ENCODE peak calls at places on chromosomes 12 and 14, in nine cellular contexts. P is lower leg skin, J is right lobe of liver, G is H54, B is heart left ventricle, F is GM12878, D is tibial nerve, A is IMR-90, W is ovary. U is an unnamed sample.

GRCh38 chr14:32350020-32350419 is 20.9 kb downstream of the AKAP6 start:
- DNase-seq in W (no peak), J (no peak), G (no peak), A (no peak), P (no peak), F (peak; percentile 17), B (no peak), D (no peak), U (peak; percentile 10)

GRCh38 chr12:77940566-77940965 is 109.9 kb downstream of the NAV3 start:
- DNase-seq in D (no peak), F (no peak), W (no peak), B (no peak), A (peak; percentile 61), G (no peak), P (no peak), J (no peak), U (no peak)

GRCh38 chr12:56661560-56661959 is 15.8 kb upstream of the ATP5F1B start:
- DNase-seq in P (no peak), B (no peak), D (no peak), A (no peak), W (no peak), G (no peak), F (no peak), J (no peak), U (no peak)

GRCh38 chr12:73220951-73221350 is 948.8 kb downstream of the TRHDE start:
- DNase-seq in W (no peak), P (no peak), F (no peak), B (no peak), A (no peak), D (no peak), G (no peak), J (no peak), U (no peak)

GRCh38 chr14:103105580-103106168 is 11.1 kb downstream of the EXOC3L4 start:
- DNase-seq in J (no peak), D (no peak), P (no peak), G (no peak), A (no peak), F (no peak), B (no peak), W (no peak), U (no peak)

GRCh38 chr12:49903351-49903699 is 375 bp downstream of the FAIM2 start:
- DNase-seq in F (no peak), B (no peak), A (no peak), D (no peak), G (no peak), P (no peak), J (no peak), W (peak; percentile 32), U (no peak)

GRCh38 chr14:24132061-24132685 is 1.7 kb downstream of the FITM1 start:
- DNase-seq in G (no peak), J (no peak), B (no peak), D (no peak), P (no peak), W (no peak), A (no peak), F (no peak), U (no peak)

GRCh38 chr14:100871234-100872186 is 32.0 kb downstream of the RTL1 start:
- DNase-seq in A (peak; percentile 59), P (no peak), J (no peak), F (no peak), W (peak; percentile 16), D (no peak), B (no peak), G (peak; percentile 52), U (no peak)

DNA sequence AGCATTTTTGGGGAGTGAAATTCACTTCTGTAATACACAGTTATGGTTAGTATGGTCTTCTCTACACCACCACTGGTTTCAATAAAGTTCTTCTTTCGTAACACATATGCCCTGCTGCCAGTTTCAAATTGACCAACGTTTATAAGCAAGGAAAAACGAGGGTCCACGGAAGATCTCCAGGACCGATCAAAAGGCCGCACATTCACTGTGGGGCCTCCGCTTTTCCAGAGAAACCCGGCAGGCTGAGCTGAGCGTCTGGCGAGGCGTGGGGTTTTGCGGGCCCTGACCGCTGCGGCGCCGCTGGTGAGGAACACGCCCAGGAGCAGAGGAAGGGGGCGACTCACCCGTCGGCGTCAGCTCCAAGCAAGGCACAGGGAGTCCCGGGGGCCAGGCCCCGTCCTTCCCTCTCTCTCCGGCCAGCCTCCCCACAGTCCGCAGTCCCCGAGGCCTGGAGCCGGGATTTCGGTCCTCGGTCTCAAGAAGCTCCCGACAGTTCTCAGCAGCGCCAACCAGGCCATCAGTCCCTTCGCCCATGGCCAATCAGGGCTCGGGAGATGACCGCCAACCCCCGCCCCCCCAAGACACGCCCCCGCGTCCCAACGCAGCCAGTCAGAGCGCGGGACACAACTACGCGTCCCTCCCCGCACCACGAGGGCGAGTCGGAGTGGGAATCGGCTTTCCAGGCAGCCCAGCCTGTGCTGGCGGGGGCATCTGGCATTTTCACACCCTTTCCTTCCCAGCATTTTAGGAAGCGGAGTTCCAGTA is at the start of gene MTERF2:
- DNase-seq in J (peak; percentile 95), F (peak; percentile 65), W (peak; percentile 92), G (peak; percentile 86), A (peak; percentile 90), B (peak; percentile 94), P (peak; percentile 92), D (peak; percentile 88), U (peak; percentile 86)
- TF ChIP-seq POLR2A in J (peak; percentile 89), F (peak; percentile 59), W (peak; percentile 71), G (peak; percentile 65), A (peak; percentile 77), B (no peak), P (no peak), D (peak; percentile 76), U (no peak)

GRCh38 chr14:20682127-20682434 is 2.3 kb upstream of the RNASE4 start:
- DNase-seq in G (no peak), A (no peak), B (no peak), P (no peak), F (no peak), J (no peak), W (peak; percentile 47), D (no peak), U (no peak)

GRCh38 chr14:20682435-20683124 is 1.8 kb upstream of the RNASE4 start:
- DNase-seq in D (peak; percentile 86), A (peak; percentile 92), B (peak; percentile 89), J (peak; percentile 92), W (peak; percentile 92), P (peak; percentile 89), F (no peak), G (no peak), U (peak; percentile 47)

GRCh38 chr14:20684662-20685456 is 499 bp downstream of the RNASE4 start:
- DNase-seq in A (peak; percentile 43), W (peak; percentile 60), B (no peak), P (peak; percentile 77), G (no peak), J (no peak), D (peak; percentile 69), F (no peak), U (no peak)

GRCh38 chr14:20683125-20683895 is 1.1 kb upstream of the RNASE4 start:
- DNase-seq in W (peak; percentile 79), P (peak; percentile 80), A (peak; percentile 94), D (peak; percentile 91), B (peak; percentile 84), F (peak; percentile 96), G (no peak), J (no peak), U (peak; percentile 35)

DNA sequence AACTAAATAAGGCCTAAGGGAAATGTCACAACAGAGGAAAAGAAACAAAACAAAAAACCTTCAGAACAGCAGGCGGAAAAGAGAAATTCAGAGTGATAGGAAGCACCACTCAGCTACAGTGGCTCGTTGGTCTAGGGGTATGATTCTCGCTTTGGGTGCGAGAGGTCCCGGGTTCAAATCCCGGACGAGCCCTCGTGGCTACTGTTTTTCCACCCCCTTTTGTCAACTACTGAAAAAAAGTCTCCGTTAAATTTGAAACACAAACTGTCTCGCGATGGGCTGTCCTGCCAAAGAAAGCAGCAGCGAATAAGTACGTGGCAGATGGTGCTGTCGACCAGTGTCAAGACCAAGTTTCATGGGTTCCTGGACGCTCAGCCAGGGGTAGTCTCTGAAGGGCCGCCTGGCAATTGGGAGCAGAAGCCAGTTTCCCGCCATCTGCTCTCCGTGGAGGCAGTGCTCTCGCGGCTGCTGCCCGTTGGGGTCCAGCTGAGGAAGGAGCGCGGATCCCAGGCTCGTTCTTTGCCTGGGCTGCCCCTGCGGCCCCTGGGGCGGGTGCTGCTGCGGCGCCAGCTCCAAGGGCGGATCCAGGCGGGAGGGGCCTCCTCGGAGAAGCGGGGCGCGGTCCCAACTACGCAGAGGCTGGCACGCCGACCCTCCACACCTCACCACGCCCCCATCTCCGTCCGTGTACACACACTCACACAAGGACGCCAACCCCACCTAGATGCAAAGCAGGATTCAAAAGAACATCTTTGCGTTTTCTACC is at the start of gene RNASE4:
- DNase-seq in G (no peak), F (peak; percentile 82), D (peak; percentile 93), J (peak; percentile 91), P (peak; percentile 91), W (peak; percentile 90), A (peak; percentile 93), B (peak; percentile 82), U (peak; percentile 50)
- TF ChIP-seq POLR2A in G (peak; percentile 53), F (peak; percentile 62), D (peak; percentile 64), J (peak; percentile 80), P (no peak), W (peak; percentile 60), A (peak; percentile 72), B (no peak), U (no peak)

GRCh38 chr14:22814373-22814772 is 862 bp downstream of the SLC7A7 start:
- DNase-seq in W (no peak), F (no peak), D (no peak), G (no peak), B (no peak), J (no peak), A (no peak), P (no peak), U (no peak)

GRCh38 chr14:22811752-22812151 is 3.5 kb downstream of the SLC7A7 start:
- DNase-seq in A (peak; percentile 87), W (no peak), B (no peak), P (no peak), J (no peak), F (no peak), G (no peak), D (no peak), U (no peak)

GRCh38 chr14:22812744-22813143 is 2.5 kb downstream of the SLC7A7 start:
- DNase-seq in D (no peak), J (no peak), P (no peak), G (no peak), W (no peak), B (no peak), A (no peak), F (no peak), U (no peak)

GRCh38 chr14:22813145-22813544 is 2.1 kb downstream of the SLC7A7 start:
- DNase-seq in G (no peak), W (no peak), P (no peak), J (no peak), A (no peak), B (no peak), F (no peak), D (no peak), U (no peak)

DNA sequence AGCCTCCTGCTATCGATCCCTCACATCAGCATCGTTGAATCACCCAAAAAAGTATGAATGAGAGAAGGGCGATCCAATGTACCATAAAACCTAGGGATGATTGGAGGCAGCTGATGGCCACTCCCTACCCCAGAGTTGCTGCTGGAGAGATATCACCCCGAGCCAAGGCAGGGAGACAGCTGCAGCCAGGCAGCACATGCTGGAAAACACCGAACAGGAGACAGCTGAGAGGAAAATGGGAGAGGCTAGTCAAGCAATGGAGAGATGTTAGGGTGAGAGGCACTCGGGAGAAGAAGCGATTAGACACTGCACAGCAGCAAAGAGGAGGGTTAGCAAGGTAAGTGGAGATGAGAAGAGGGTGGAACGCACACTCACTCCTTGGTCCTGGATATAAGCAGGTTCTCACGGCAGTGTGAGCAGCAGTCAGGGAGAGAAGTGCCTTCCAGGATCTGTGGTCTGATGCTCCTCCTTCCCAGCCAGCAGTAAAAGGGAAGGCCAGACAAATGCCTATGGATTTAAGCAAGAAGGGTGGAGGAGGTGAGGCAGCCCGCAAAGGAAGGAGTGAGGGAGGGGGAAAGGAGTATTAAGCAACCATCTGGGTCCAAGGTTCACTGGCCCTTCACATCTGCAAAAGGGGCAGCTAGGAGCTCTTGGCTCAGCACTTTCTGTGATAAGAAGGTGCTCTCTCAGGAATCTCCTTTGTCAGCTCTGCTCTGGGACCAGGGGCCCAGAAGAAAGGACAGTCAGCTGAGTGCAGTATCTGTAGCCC is at the start of gene SLC7A7:
- DNase-seq in J (no peak), P (no peak), W (no peak), A (no peak), G (no peak), D (no peak), F (no peak), B (no peak), U (no peak)
- TF ChIP-seq POLR2A in J (no peak), P (no peak), W (no peak), A (no peak), G (no peak), D (no peak), F (no peak), B (no peak), U (no peak)

DNA sequence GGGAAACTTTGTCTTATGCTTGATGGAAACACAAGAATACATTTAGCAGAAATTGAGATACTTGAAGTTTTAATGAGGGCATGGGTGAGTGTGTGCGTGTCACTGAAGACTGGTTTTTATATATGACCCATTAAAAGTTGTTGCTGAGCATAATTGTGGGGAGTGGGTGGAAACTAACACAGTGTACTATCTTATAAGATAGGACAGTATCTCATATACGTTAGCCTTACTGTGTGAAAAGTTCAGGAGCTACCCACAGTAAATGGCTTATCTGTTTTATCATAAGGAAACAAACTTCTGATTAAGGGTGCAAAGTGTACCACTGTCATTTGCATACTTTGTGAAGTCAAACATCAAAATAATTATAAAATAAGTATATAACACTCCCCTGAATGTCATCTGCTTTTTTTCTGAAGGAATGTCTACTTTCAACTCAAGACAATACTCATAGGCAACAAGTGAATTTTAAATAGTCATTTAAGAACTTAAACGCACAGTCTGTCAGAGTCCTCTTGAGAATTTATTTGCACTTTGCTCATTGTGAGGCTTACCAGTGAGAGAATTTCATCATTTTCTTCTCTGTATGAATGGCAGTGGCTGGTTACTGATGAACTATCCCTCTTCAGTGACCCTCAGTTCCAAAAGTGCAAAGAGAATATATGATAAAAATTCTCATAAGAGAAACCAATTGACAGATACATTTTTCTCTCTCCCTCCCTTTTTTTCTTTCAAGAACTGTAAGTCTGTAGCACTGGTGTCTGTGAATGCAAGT is 4.2 kb downstream of the PDE3A start:
- DNase-seq in A (no peak), W (no peak), J (no peak), P (no peak), F (no peak), B (no peak), D (no peak), G (no peak), U (no peak)
- TF ChIP-seq POLR2A in A (no peak), W (no peak), J (no peak), P (no peak), F (no peak), B (no peak), D (no peak), G (no peak), U (no peak)